ENCODE peak calls at places on chromosomes 7 and 10, in nine cellular contexts. V, U, E, X, N, C, Q, G and P are unnamed samples. For H3K36me3, the result is how much of the 10 kb centered on the place peaks cover.

GRCh38 chr10:6228010-6228511 is 25.3 kb downstream of the PFKFB3 start:
- DNase-seq in C (no peak), N (no peak), E (no peak), U (no peak), G (peak), X (no peak), V (peak), Q (peak), P (no peak)

GRCh38 chr10:75468612-75469011 is 37.2 kb downstream of the LRMDA start:
- DNase-seq in E (no peak), V (no peak), X (peak), C (no peak), U (peak), N (no peak), Q (no peak), G (no peak), P (no peak)

GRCh38 chr10:90179696-90180407 is 478.5 kb downstream of the KIF20B start:
- DNase-seq in U (no peak), V (peak), E (peak), N (peak), C (no peak), Q (no peak), X (no peak), G (no peak), P (no peak)

GRCh38 chr10:88212069-88212468 is 348.6 kb downstream of the PTEN start:
- DNase-seq in V (no peak), Q (no peak), N (no peak), C (no peak), E (no peak), X (no peak), G (no peak), U (no peak), P (no peak)

GRCh38 chr10:130053561-130053960 is 57.1 kb downstream of the C10orf143 start:
- DNase-seq in E (no peak), C (no peak), X (no peak), N (no peak), G (no peak), U (no peak), V (no peak), Q (no peak), P (no peak)

GRCh38 chr10:124094419-124094785 is 1.0 kb upstream of the CHST15 start:
- DNase-seq in Q (no peak), N (no peak), U (no peak), X (peak), G (no peak), V (no peak), C (no peak), E (no peak), P (no peak)

GRCh38 chr10:131972474-131973071 is 9.2 kb downstream of the BNIP3 start:
- DNase-seq in E (no peak), X (no peak), Q (no peak), G (no peak), N (no peak), C (no peak), V (peak), U (peak), P (peak)

GRCh38 chr7:2986561-2986960 is 57.1 kb downstream of the CARD11 start:
- DNase-seq in U (no peak), N (no peak), E (no peak), X (no peak), V (no peak), G (no peak), Q (no peak), C (no peak), P (no peak)

GRCh38 chr7:34070486-34071323 is 165.4 kb downstream of the BMPER start:
- DNase-seq in Q (no peak), E (no peak), C (no peak), V (peak), G (no peak), U (no peak), N (no peak), X (no peak), P (no peak)

GRCh38 chr10:104243567-104243966 is 11.1 kb upstream of the GSTO1 start:
- DNase-seq in Q (no peak), E (no peak), V (no peak), G (no peak), X (no peak), C (peak), N (no peak), U (no peak), P (no peak)

GRCh38 chr10:103458720-103459119 is at the start of gene CALHM1:
- DNase-seq in C (no peak), E (no peak), X (no peak), U (no peak), Q (no peak), V (no peak), G (no peak), N (no peak), P (no peak)

GRCh38 chr10:75531571-75532031 is 100.2 kb downstream of the LRMDA start:
- DNase-seq in X (no peak), G (no peak), N (no peak), U (no peak), E (no peak), C (no peak), V (no peak), Q (no peak), P (no peak)

GRCh38 chr10:118343115-118343514 is 991 bp upstream of the FAM204A start:
- DNase-seq in C (no peak), Q (no peak), N (no peak), U (no peak), G (no peak), E (no peak), V (peak), X (no peak), P (no peak)

GRCh38 chr7:44311561-44312495 is 13.6 kb downstream of the CAMK2B start:
- DNase-seq in X (no peak), Q (no peak), C (no peak), V (no peak), G (no peak), E (no peak), N (no peak), U (peak), P (no peak)

GRCh38 chr7:73842248-73842895 is at the start of gene METTL27:
- DNase-seq in E (no peak), X (peak), V (peak), N (peak), G (peak), Q (peak), C (peak), U (peak), P (peak)

GRCh38 chr7:44637788-44638594 is 31.6 kb downstream of the OGDH start:
- DNase-seq in U (peak), G (no peak), N (peak), C (no peak), E (peak), X (peak), Q (no peak), V (peak), P (peak)

GRCh38 chr10:119910689-119911088 is 18.2 kb downstream of the SEC23IP start:
- DNase-seq in V (no peak), G (no peak), Q (no peak), E (no peak), U (no peak), N (no peak), C (no peak), X (no peak), P (no peak)
- H3K36me3 ChIP-seq in V (under half), G (half or more), Q (under half), E (under half), U (under half), N (half or more), C (under half), X (half or more), P (under half)

DNA sequence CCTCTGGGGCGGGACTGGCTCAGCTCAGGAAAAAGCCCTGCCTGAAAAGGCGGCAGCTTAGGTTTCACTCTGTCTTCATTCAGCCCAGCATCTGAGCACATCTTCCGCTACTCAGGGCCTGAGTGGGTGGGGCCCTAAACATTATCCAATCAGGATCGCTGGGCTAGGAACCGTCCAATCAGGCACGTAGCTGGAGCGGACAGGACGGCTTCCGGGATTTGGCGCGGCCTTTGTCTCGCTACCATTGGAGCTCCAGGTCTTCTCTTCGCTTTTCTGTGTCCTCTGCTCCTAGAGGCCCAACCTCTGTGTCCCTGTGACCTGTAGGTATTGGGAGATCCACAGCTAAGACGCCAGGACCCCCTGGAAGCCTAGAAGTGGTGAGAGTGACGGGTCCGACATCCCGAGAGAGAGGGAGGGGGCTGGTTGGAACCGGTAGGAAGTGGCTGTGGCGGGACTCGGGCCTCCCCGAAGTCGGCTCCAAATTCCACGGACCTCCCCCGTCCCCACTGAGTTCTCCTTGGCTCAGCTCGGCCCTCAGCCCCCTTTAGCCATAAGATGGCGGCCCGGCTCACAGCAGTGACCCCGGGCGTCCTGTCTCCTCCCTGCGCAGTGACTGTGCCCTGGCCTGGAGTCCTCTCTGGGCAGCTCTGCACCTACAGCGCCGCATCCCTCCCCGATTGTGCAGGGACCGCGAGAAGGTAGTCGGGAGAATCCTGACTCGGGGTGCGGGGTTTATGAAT is 99.1 kb downstream of the ZNF680 start:
- DNase-seq in G (peak), X (peak), V (peak), N (no peak), U (peak), C (no peak), E (no peak), Q (no peak), P (peak)
- H3K4me3 ChIP-seq in G (peak), X (peak), V (peak), N (no peak), U (peak), C (no peak), E (peak), Q (peak), P (no peak)

DNA sequence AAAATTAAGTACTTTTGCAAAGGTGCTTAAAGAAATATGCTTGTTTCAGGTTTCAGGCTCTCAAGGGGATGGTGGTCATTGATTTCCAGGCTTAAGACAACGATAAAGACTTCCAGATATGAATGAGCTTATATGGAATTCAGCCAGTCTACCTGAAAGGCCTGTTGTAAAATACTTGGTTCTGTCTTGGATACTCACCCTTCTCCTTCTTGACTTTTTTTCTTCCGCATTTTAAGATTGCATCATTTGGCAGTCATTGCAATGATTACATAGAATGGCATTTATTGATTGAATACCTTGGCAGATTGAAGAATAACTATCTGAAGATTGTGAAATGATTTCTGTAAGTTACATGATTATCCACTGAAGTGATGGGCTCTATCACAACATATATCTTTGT is 696.3 kb downstream of the INHBA start:
- DNase-seq in U (no peak), C (no peak), N (peak), E (no peak), X (no peak), G (no peak), V (peak), Q (no peak), P (no peak)
- H3K27ac ChIP-seq in U (no peak), C (no peak), N (peak), E (no peak), X (no peak), G (no peak), V (no peak), Q (no peak), P (no peak)

GRCh38 chr10:16789266-16789665 is 28.0 kb downstream of the RSU1 start:
- DNase-seq in C (no peak), N (no peak), G (no peak), E (no peak), U (no peak), X (no peak), Q (no peak), V (no peak), P (no peak)
- H3K36me3 ChIP-seq in C (under half), N (under half), G (under half), E (under half), U (under half), X (under half), Q (under half), V (under half), P (under half)

GRCh38 chr7:90458104-90458503 is 11.3 kb upstream of the PTTG1IP2 start:
- DNase-seq in E (no peak), C (no peak), G (no peak), U (no peak), X (no peak), Q (no peak), V (no peak), N (no peak), P (no peak)
- H3K4me3 ChIP-seq in E (no peak), C (no peak), G (no peak), U (no peak), X (no peak), Q (no peak), V (no peak), N (no peak), P (no peak)

DNA sequence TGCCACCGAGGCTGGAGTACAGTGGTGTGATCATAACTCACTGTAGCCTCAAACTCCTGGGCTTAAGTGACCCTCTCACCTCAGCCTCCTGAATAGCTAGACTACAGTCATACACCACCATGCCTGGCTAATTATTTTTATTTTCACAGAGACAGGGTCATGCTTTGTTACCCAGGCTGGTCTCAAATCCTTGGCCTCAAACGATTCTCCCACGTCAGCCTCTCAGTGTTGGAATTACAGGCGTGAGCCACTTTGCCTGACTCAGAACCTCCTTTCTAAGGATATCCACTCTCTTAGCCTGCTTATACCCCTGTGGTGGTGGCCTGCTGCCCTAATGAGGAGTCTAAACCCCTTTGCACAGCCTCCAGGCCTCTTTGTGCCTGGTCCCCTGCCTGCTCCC is 4.2 kb upstream of the IGFBP1 start:
- DNase-seq in N (no peak), E (no peak), X (no peak), C (no peak), U (no peak), Q (no peak), G (no peak), V (no peak), P (no peak)
- H3K27ac ChIP-seq in N (no peak), E (no peak), X (no peak), C (peak), U (no peak), Q (peak), G (no peak), V (no peak), P (no peak)

GRCh38 chr7:66558201-66558641 is 70.5 kb upstream of the KCTD7 start:
- DNase-seq in E (no peak), C (no peak), G (no peak), Q (no peak), X (no peak), V (no peak), N (no peak), U (no peak), P (no peak)
- H3K36me3 ChIP-seq in E (under half), C (under half), G (half or more), Q (under half), X (under half), V (under half), N (under half), U (under half), P (under half)

DNA sequence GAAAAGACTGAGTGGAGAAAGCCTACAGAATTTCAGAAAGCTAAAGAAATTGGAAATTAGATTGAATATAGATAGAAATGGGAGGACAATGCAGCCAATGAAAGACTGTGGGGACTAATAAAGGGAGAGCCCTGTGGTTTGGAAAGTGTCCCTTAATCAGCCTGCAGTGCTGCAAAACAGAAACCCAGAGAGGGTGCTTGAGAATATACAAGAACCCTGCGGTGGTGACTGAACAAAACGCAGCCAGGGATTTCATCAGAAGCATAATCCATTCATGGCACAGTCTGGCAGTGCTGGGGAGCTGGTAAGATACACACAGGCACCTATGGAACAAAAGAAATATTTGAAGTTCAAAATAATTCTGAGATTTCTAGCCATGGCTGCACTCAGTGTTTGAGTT is 19.1 kb downstream of the CEP41 start:
- DNase-seq in G (no peak), V (peak), N (no peak), E (no peak), Q (no peak), X (no peak), U (no peak), C (no peak), P (no peak)
- H3K4me3 ChIP-seq in G (no peak), V (no peak), N (no peak), E (no peak), Q (no peak), X (no peak), U (no peak), C (no peak), P (no peak)